ENCODE peak calls at places on chromosomes 7 and 10, in nine cellular contexts. J, Z, P, O, R, T, W, F and Y are unnamed samples.

GRCh38 chr7:1852781-1853618 is 182.9 kb downstream of the ELFN1 start:
- DNase-seq in W (peak), T (no peak), J (no peak), P (no peak), F (no peak), R (no peak), Z (no peak), O (no peak), Y (no peak)

GRCh38 chr10:130458509-130458908 is 322.3 kb downstream of the GLRX3 start:
- DNase-seq in R (no peak), P (no peak), T (no peak), Z (no peak), W (no peak), O (no peak), F (no peak), J (no peak), Y (no peak)

GRCh38 chr10:97320480-97321031 is 1.5 kb downstream of the FRAT1 start:
- DNase-seq in R (no peak), F (no peak), J (peak), W (no peak), T (no peak), O (peak), P (no peak), Z (peak), Y (peak)

GRCh38 chr7:39589323-39590111 is 23.3 kb downstream of the YAE1 start:
- DNase-seq in T (no peak), Z (no peak), P (peak), W (no peak), R (no peak), O (no peak), J (peak), F (peak), Y (no peak)

GRCh38 chr10:60611291-60611747 is 167.0 kb upstream of the CDK1 start:
- DNase-seq in Z (no peak), R (peak), T (no peak), W (no peak), J (no peak), O (no peak), F (peak), P (no peak), Y (no peak)

GRCh38 chr10:122473116-122473515 is 11.8 kb downstream of the HTRA1 start:
- DNase-seq in F (no peak), Z (no peak), O (no peak), J (no peak), R (no peak), T (no peak), W (no peak), P (no peak), Y (no peak)

GRCh38 chr10:122632031-122632430 is 67.6 kb downstream of the C10orf120 start:
- DNase-seq in O (no peak), J (no peak), P (no peak), F (no peak), W (peak), T (no peak), R (no peak), Z (peak), Y (no peak)

GRCh38 chr7:112484671-112485097 is 3.9 kb downstream of the LSMEM1 start:
- DNase-seq in R (peak), T (no peak), F (peak), O (no peak), P (no peak), Z (peak), J (peak), W (peak), Y (no peak)

GRCh38 chr7:39051707-39052106 is 74.0 kb downstream of the POU6F2 start:
- DNase-seq in T (no peak), R (no peak), F (no peak), W (no peak), Z (no peak), O (no peak), J (no peak), P (no peak), Y (no peak)

GRCh38 chr7:139358541-139359365 is 941 bp upstream of the LUC7L2 start:
- DNase-seq in J (no peak), O (no peak), P (no peak), R (no peak), F (peak), Z (no peak), W (no peak), T (peak), Y (peak)

GRCh38 chr7:2980406-2981102 is 63.1 kb downstream of the CARD11 start:
- DNase-seq in T (no peak), F (no peak), Z (no peak), J (peak), O (peak), R (no peak), P (peak), W (no peak), Y (peak)

GRCh38 chr10:132443605-132443997 is 46.6 kb downstream of the PWWP2B start:
- DNase-seq in T (no peak), F (no peak), O (peak), J (peak), P (no peak), R (no peak), Z (no peak), W (no peak), Y (no peak)

GRCh38 chr7:87435546-87435945 is 39.9 kb downstream of the ABCB4 start:
- DNase-seq in Z (no peak), P (no peak), F (no peak), T (no peak), O (no peak), R (no peak), J (no peak), W (no peak), Y (no peak)

GRCh38 chr10:99582255-99582770 is 37.9 kb downstream of the SLC25A28 start:
- DNase-seq in P (no peak), Z (no peak), R (no peak), J (no peak), F (no peak), O (no peak), W (no peak), T (no peak), Y (no peak)

GRCh38 chr10:49612513-49613159 is 1.2 kb upstream of the CHAT start:
- DNase-seq in O (no peak), W (peak), T (no peak), J (no peak), Z (peak), P (no peak), R (peak), F (no peak), Y (no peak)

GRCh38 chr7:143188994-143189393 is 5.8 kb downstream of the TAS2R39 start:
- DNase-seq in Z (no peak), W (no peak), T (no peak), R (no peak), J (no peak), O (no peak), P (no peak), F (no peak), Y (no peak)

GRCh38 chr7:45092100-45092930 is 3.5 kb upstream of the NACAD start:
- DNase-seq in O (no peak), F (no peak), T (no peak), J (no peak), P (no peak), Z (no peak), R (no peak), W (peak), Y (no peak)

GRCh38 chr7:116403265-116403664 is 96.3 kb upstream of the CAV2 start:
- DNase-seq in R (no peak), W (no peak), O (no peak), T (no peak), J (no peak), F (peak), Z (no peak), P (no peak), Y (no peak)

GRCh38 chr7:139995034-139995915 is 67.5 kb downstream of the PARP12 start:
- DNase-seq in T (no peak), R (no peak), P (no peak), W (no peak), F (no peak), O (no peak), Z (peak), J (peak), Y (peak)

GRCh38 chr7:3649250-3649649 is 348.2 kb downstream of the SDK1 start:
- DNase-seq in J (no peak), F (no peak), W (no peak), P (no peak), Z (no peak), T (no peak), R (no peak), O (no peak), Y (no peak)

GRCh38 chr10:103507235-103508191 is 14.0 kb downstream of the NEURL1 start:
- DNase-seq in Z (no peak), F (no peak), O (no peak), R (no peak), P (no peak), W (no peak), J (no peak), T (no peak), Y (peak)

GRCh38 chr7:112789453-112789823 is 755 bp downstream of the TMEM168 start:
- DNase-seq in P (no peak), T (no peak), Z (no peak), O (no peak), J (no peak), R (no peak), F (no peak), W (no peak), Y (no peak)

GRCh38 chr10:82396886-82397285 is 521.9 kb downstream of the NRG3 start:
- DNase-seq in T (no peak), P (no peak), Z (no peak), J (no peak), F (no peak), R (no peak), W (no peak), O (no peak), Y (no peak)

GRCh38 chr10:82394122-82394521 is 519.1 kb downstream of the NRG3 start:
- DNase-seq in F (peak), Z (no peak), R (no peak), J (no peak), W (no peak), T (no peak), O (no peak), P (no peak), Y (peak)

GRCh38 chr10:82399850-82400249 is 524.9 kb downstream of the NRG3 start:
- DNase-seq in W (no peak), R (no peak), T (no peak), Z (no peak), F (no peak), J (no peak), O (no peak), P (no peak), Y (no peak)

GRCh38 chr10:82394987-82395386 is 520.0 kb downstream of the NRG3 start:
- DNase-seq in J (no peak), T (no peak), W (no peak), O (no peak), P (no peak), Z (no peak), R (no peak), F (no peak), Y (no peak)

DNA sequence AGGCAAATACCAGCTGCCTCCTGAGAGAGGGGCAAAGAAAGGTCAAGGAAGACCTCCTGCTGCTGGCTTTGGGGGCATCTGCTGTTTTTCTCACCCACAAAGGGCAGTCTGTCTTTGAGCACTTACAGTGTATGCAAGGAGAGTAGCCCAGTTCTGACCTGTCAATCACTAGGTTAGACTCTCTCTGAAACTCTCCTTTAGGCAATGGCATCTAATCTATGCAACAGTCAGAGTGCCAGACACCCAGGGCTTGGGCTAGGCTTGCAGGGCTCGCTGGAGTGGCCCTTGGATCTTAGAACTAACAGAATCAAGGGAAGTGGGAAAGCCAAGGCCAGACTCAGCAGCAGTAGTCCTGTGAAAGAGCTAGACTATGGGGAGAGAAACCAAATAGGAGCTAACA is 522.9 kb downstream of the NRG3 start:
- DNase-seq in W (no peak), F (no peak), P (no peak), Z (no peak), O (no peak), J (no peak), R (no peak), T (no peak), Y (no peak)
- TF ChIP-seq POLR2A in W (no peak), F (no peak), P (no peak), Z (no peak), O (no peak), J (no peak), R (no peak), T (no peak), Y (no peak)

DNA sequence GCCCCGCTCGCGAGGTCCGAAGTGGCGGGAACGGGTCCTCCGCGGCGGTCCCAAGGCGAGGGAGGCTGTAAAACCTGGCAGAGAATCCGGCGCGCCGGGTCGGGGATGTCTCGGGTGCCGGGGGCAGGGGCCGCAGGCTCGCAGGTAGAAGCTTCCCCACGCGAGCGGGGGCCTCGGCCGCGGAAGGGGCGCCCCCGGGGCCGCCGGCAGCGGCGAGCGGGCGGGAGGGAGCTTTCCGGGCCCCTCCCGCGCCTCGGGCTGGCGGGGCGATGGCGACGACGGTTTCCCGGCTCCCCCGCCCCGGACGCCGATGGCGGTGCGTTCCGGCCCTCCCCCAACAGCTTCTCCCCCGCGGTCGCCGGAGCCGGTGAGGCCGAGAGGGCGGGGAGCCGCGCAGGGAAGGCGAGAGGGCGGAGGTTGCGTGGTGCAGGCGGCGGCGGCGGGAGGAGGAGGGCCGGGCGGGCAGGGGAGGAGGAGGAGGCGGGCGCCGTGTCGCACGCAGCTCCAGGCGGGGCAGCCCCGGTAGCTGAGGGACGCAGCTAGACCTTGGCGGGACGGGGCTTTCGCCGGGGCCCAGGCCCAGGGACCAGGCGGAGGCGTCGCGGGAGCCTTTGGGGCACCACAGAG is at the start of gene CUL1:
- DNase-seq in Z (peak), R (peak), O (peak), F (peak), T (peak), P (peak), W (peak), J (peak), Y (peak)
- TF ChIP-seq POLR2A in Z (no peak), R (peak), O (peak), F (peak), T (no peak), P (no peak), W (peak), J (peak), Y (no peak)

GRCh38 chr10:14526326-14526725 is 195.6 kb upstream of the FRMD4A start:
- DNase-seq in O (no peak), J (no peak), T (no peak), F (no peak), Z (no peak), P (no peak), R (no peak), W (no peak), Y (no peak)
- TF ChIP-seq POLR2A in O (no peak), J (no peak), T (no peak), F (no peak), Z (no peak), P (no peak), R (no peak), W (no peak), Y (no peak)

DNA sequence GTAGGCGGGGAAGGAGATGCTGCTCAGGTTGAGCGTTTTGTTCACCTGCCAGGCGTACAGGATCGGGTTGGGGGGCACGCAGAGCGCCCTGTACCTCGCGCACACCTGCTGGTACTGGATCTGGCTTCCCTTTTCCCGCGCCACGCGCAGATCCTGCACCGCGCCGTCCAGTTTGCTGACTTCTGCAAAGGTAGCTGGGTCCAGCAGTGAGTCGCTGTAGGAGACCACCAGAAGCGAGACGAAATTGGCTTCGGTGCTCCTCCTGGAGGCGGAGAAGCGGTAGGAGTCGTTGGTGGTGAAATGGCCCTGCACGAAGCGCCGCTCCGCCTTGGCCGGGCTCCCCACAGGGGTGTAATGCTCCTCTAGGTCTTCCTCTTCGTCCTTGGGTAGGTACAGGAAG is 90.7 kb upstream of the RAB18 start:
- DNase-seq in J (no peak), O (no peak), Z (no peak), P (no peak), W (no peak), F (no peak), T (no peak), R (no peak), Y (no peak)
- TF ChIP-seq POLR2A in J (no peak), O (no peak), Z (no peak), P (no peak), W (no peak), F (no peak), T (no peak), R (no peak), Y (no peak)

GRCh38 chr7:99551329-99551728 is 585 bp downstream of the FAM200A start:
- DNase-seq in P (no peak), W (no peak), F (peak), O (no peak), R (no peak), T (no peak), J (no peak), Z (no peak), Y (no peak)

GRCh38 chr7:99553039-99553438 is 1.1 kb upstream of the FAM200A start:
- DNase-seq in Z (no peak), O (no peak), F (no peak), J (no peak), P (no peak), W (no peak), R (no peak), T (no peak), Y (no peak)

GRCh38 chr7:99554929-99555328 is 3.0 kb upstream of the FAM200A start:
- DNase-seq in W (no peak), Z (no peak), T (no peak), J (no peak), P (no peak), F (no peak), R (no peak), O (no peak), Y (no peak)

GRCh38 chr7:99557196-99557607 is 1.2 kb upstream of the ZNF655 start:
- DNase-seq in T (no peak), J (no peak), R (no peak), P (no peak), F (no peak), O (no peak), Z (no peak), W (no peak), Y (no peak)

GRCh38 chr7:99551767-99552463 is at the start of gene FAM200A:
- DNase-seq in Z (peak), W (peak), P (peak), T (no peak), J (peak), F (peak), O (peak), R (peak), Y (peak)
- TF ChIP-seq POLR2A in Z (no peak), W (peak), P (no peak), T (no peak), J (peak), F (peak), O (peak), R (peak), Y (no peak)

GRCh38 chr10:46031648-46032532 is 1.5 kb upstream of the NCOA4 start:
- DNase-seq in J (no peak), R (peak), Z (no peak), W (no peak), P (no peak), O (no peak), F (peak), T (no peak), Y (no peak)

GRCh38 chr10:46028584-46029570 is 1.5 kb downstream of the NCOA4 start:
- DNase-seq in O (no peak), J (peak), W (no peak), P (peak), R (peak), T (no peak), F (peak), Z (no peak), Y (no peak)

GRCh38 chr10:46026106-46026505 is 4.3 kb downstream of the NCOA4 start:
- DNase-seq in P (no peak), Z (no peak), J (no peak), T (no peak), W (no peak), R (no peak), O (no peak), F (no peak), Y (no peak)

GRCh38 chr10:46033602-46034011 is 3.2 kb upstream of the NCOA4 start:
- DNase-seq in P (no peak), Z (no peak), O (no peak), W (no peak), R (peak), F (peak), J (no peak), T (no peak), Y (no peak)

DNA sequence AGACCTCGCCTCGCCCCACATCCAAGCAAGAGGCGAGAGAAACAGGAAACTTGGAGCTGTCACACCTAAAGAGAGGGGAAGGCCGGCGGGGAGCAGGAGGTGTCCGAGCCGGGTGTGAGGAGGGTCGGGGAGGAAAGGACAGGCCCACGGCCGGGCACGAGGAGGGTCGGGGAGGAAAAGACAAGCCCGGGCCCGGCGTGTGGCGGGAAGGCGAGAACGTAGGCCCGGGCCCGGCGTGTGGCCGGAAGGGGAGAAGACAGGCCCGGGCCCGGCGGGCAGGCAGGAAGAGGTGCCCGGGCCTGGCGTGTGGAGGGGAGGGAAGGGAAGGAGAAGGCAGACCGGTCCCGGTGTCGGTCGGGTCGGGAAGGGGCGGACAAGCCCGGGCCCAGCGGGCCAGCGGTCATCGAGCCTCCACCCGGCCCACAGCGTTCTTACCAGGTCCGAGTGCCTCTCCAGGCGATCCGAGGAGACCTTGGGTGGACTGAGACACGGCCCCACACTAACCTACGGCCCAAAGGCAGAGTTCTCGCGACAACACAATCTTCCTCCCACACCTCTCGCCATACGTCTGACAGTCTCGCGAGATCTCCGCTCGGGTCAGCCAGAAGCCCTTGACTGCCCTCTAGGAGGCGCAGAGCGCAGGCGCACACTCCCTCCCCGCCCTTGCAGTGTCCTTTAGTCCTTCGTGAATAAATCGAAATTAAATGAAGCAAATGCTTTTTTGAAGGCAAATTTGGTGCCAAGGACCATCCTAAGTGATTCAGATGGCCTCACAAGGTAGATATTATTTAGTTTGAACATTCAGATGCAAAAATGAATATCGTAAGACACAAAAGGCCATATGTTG is at the start of gene NCOA4:
- DNase-seq in W (peak), T (peak), J (peak), O (peak), F (peak), P (peak), Z (peak), R (peak), Y (peak)
- TF ChIP-seq POLR2A in W (peak), T (no peak), J (peak), O (peak), F (peak), P (peak), Z (peak), R (peak), Y (no peak)